ENCODE peak calls at places on chromosomes 16 and 17, in nine cellular contexts. R is HCT116; K is tibial nerve; B is body of pancreas; E is astrocyte; D is ascending aorta; J is heart right ventricle; F is GM23338; X is CD8-positive, alpha-beta T cell. M is an unnamed sample.

GRCh38 chr16:48430890-48431289 is 45.7 kb upstream of the SIAH1 start:
- DNase-seq in R (no peak), K (no peak), B (no peak), E (no peak), D (no peak), J (no peak), F (no peak), X (no peak), M (no peak)

GRCh38 chr16:1296688-1297412 is 12.6 kb upstream of the UBE2I start:
- DNase-seq in R (peak; percentile 92), K (no peak), B (peak; percentile 62), E (peak; percentile 54), D (no peak), J (no peak), F (no peak), X (no peak), M (peak; percentile 34)

GRCh38 chr17:63826468-63827001 is 696 bp upstream of the PSMC5 start:
- DNase-seq in R (no peak), K (no peak), B (no peak), E (no peak), D (no peak), J (no peak), F (peak; percentile 56), X (no peak), M (no peak)

GRCh38 chr16:58048914-58049696 is 23.6 kb downstream of the MMP15 start:
- DNase-seq in R (no peak), K (no peak), B (no peak), E (no peak), D (no peak), J (no peak), F (no peak), X (no peak), M (no peak)

GRCh38 chr16:89705006-89705405 is 3.5 kb upstream of the SPATA2L start:
- DNase-seq in R (no peak), K (no peak), B (no peak), E (no peak), D (no peak), J (no peak), F (no peak), X (no peak), M (no peak)

GRCh38 chr17:79126139-79126538 is 51.5 kb downstream of the ENGASE start:
- DNase-seq in R (no peak), K (no peak), B (no peak), E (no peak), D (no peak), J (no peak), F (peak; percentile 54), X (no peak), M (no peak)

GRCh38 chr17:57651996-57652395 is 93.1 kb downstream of the CCDC182 start:
- DNase-seq in R (no peak), K (no peak), B (no peak), E (no peak), D (no peak), J (no peak), F (no peak), X (no peak), M (no peak)

GRCh38 chr17:76262732-76263344 is 2.3 kb upstream of the UBALD2 start:
- DNase-seq in R (no peak), K (no peak), B (peak; percentile 88), E (peak; percentile 14), D (no peak), J (no peak), F (no peak), X (no peak), M (no peak)

GRCh38 chr17:63823659-63824331 is 3.4 kb upstream of the PSMC5 start:
- DNase-seq in R (no peak), K (no peak), B (no peak), E (no peak), D (no peak), J (no peak), F (no peak), X (no peak), M (no peak)

GRCh38 chr16:10031473-10031872 is 150.8 kb downstream of the GRIN2A start:
- DNase-seq in R (no peak), K (no peak), B (no peak), E (no peak), D (no peak), J (no peak), F (peak; percentile 24), X (no peak), M (no peak)

DNA sequence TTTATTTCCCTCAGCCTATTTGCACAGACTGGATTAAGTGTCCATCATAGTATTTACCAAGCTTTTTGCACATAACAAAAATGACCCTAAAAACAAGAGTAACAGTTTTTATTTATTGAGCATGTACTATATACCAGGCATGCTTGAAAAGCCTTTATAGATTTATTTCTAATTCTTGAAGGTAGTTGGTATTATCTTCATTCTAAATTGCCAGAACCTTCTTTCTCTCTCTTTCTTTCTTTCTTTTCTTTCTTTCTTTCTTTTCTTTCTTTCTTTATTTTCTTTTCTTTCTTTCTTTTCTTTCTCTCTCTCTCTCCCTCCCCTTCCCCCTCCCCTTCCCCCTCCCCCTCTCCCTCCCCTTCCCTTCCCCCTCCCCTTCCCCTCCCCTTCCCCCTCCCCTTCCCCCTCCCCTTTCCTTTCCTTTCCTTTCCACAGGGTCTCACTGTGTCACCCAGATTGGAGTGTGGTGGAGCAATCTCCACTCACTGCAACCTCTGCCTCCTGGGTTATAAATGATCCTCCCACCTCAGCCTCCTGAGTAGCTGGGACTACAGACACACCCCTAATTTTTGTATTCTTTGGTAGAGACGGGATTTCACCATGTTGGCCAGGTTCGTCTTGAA is 310.9 kb upstream of the RBFOX1 start:
- DNase-seq in R (no peak), K (no peak), B (no peak), E (no peak), D (no peak), J (no peak), F (no peak), X (no peak), M (no peak)
- H3K4me3 ChIP-seq in R (no peak overlapping the region), K (no peak overlapping the region), B (no peak overlapping the region), E (no peak overlapping the region), D (no peak overlapping the region), J (no peak overlapping the region), F (no peak overlapping the region), X (no peak overlapping the region), M (no peak overlapping the region)

GRCh38 chr17:65799454-65799853 is 238.0 kb upstream of the AXIN2 start:
- DNase-seq in R (no peak), K (no peak), B (no peak), E (no peak), D (no peak), J (no peak), F (no peak), X (no peak), M (no peak)

GRCh38 chr17:65797101-65797500 is 235.7 kb upstream of the AXIN2 start:
- DNase-seq in R (no peak), K (no peak), B (no peak), E (no peak), D (no peak), J (no peak), F (no peak), X (no peak), M (no peak)

GRCh38 chr17:65790241-65790640 is 228.8 kb upstream of the AXIN2 start:
- DNase-seq in R (no peak), K (no peak), B (no peak), E (no peak), D (no peak), J (no peak), F (peak; percentile 38), X (no peak), M (no peak)

GRCh38 chr17:65797809-65798208 is 236.4 kb upstream of the AXIN2 start:
- DNase-seq in R (no peak), K (no peak), B (peak; percentile 16), E (no peak), D (no peak), J (no peak), F (peak; percentile 86), X (no peak), M (no peak)

GRCh38 chr17:65794572-65794971 is 233.1 kb upstream of the AXIN2 start:
- DNase-seq in R (peak; percentile 48), K (no peak), B (peak; percentile 16), E (peak; percentile 3), D (no peak), J (no peak), F (peak; percentile 81), X (no peak), M (no peak)
- TF ChIP-seq CTCF in R (peak; percentile 82), K (no peak), B (peak; percentile 41), E (peak; percentile 49), D (peak; percentile 34), J (peak; percentile 40), F (peak; percentile 80), X (peak; percentile 53), M (peak; percentile 57)

GRCh38 chr17:74850914-74851313 is 8.8 kb downstream of the GRIN2C start:
- DNase-seq in R (no peak), K (no peak), B (no peak), E (no peak), D (no peak), J (no peak), F (no peak), X (no peak), M (no peak)

GRCh38 chr17:74851612-74852236 is 8.0 kb downstream of the GRIN2C start:
- DNase-seq in R (no peak), K (no peak), B (no peak), E (no peak), D (no peak), J (no peak), F (peak; percentile 25), X (no peak), M (no peak)

GRCh38 chr17:74848656-74849399 is 10.9 kb downstream of the GRIN2C start:
- DNase-seq in R (no peak), K (no peak), B (no peak), E (no peak), D (no peak), J (no peak), F (no peak), X (no peak), M (no peak)

GRCh38 chr17:74852237-74853047 is 7.2 kb downstream of the GRIN2C start:
- DNase-seq in R (peak; percentile 27), K (no peak), B (peak; percentile 40), E (no peak), D (no peak), J (no peak), F (peak; percentile 94), X (no peak), M (no peak)

GRCh38 chr17:74850310-74850709 is 9.4 kb downstream of the GRIN2C start:
- DNase-seq in R (no peak), K (no peak), B (no peak), E (no peak), D (no peak), J (no peak), F (no peak), X (no peak), M (no peak)
- H3K27me3 ChIP-seq in R (no peaks in the 10 kb centered on the region), K (no peaks in the 10 kb centered on the region), B (peaks cover 26% of the 10 kb centered on the region), E (peaks cover 35% of the 10 kb centered on the region), D (peaks cover 13% of the 10 kb centered on the region), J (peaks cover 53% of the 10 kb centered on the region), F (peaks cover 92% of the 10 kb centered on the region), X (peaks cover 14% of the 10 kb centered on the region), M (peaks cover 27% of the 10 kb centered on the region)

DNA sequence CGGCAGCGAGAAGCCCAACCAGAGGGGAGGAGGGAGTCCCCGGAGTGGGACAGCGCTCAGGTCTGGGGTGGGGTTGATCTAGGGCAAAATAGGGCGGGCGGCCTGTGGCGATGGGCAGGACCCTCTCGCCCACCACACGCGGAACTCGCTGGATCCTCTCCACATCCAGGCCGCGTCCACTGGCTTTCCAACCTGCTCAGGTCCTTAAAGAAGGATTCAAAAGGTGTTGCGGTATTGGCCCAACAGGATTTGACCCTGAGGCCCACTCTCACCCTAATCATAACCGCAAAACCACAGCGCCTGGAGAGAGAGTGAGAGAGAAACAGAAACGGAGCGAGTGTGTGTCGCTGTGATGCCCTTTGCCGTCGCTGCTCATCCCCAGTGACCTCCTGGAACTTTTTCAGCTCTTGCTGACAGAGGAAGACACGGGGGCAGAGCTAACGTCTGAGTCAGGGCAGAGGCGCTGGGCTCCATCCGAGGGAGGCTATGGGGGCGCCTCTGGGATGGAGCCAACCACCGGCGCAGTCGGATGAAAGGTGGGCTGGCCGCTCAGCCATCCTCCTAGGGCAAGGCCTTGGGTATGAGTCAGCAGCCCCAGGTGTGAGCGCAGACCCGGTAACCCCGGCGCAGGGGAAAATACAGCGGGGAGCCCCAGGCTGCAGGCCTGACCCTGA is 16.7 kb upstream of the OR1F1 start:
- DNase-seq in R (no peak), K (no peak), B (no peak), E (no peak), D (no peak), J (no peak), F (no peak), X (no peak), M (no peak)
- H3K4me3 ChIP-seq in R (no peak overlapping the region), K (no peak overlapping the region), B (no peak overlapping the region), E (no peak overlapping the region), D (peak overlapping the region; percentile 53), J (peak overlapping the region; percentile 28), F (peak overlapping the region; percentile 89), X (peak overlapping the region; percentile 40), M (no peak overlapping the region)